ENCODE peak calls at places on chromosomes 3 and 15, in seven cellular contexts. F is fibroblast of the aortic adventitia, T is ecto neural progenitor cell, Z is HS-5, Q is colonic mucosa, C is neural crest cell, S is activated gamma-delta T cell treated with Interleukin-2 at 50 U/mL for 16 hours. B is an unnamed sample.

GRCh38 chr3:152728346-152728980 is 106.5 kb upstream of the P2RY1 start:
- DNase-seq in F (no peak), T (no peak), Z (no peak), Q (no peak), C (no peak), S (no peak), B (no peak)

GRCh38 chr3:71462586-71462985 is 120.9 kb downstream of the FOXP1 start:
- DNase-seq in F (no peak), T (no peak), Z (no peak), Q (no peak), C (no peak), S (no peak), B (no peak)

GRCh38 chr3:134081211-134081610 is 51.5 kb upstream of the SLCO2A1 start:
- DNase-seq in F (no peak), T (peak; percentile 29), Z (no peak), Q (no peak), C (no peak), S (no peak), B (peak; percentile 29)

GRCh38 chr3:9147215-9147895 is 102.1 kb downstream of the SRGAP3 start:
- DNase-seq in F (no peak), T (no peak), Z (no peak), Q (no peak), C (no peak), S (no peak), B (no peak)

GRCh38 chr3:56115698-56116097 is 352.6 kb downstream of the ERC2 start:
- DNase-seq in F (no peak), T (no peak), Z (no peak), Q (no peak), C (no peak), S (no peak), B (no peak)

GRCh38 chr3:188212308-188212969 is 58.5 kb downstream of the LPP start:
- DNase-seq in F (peak; percentile 64), T (no peak), Z (no peak), Q (no peak), C (no peak), S (no peak), B (peak; percentile 84)

GRCh38 chr3:117565777-117566176 is 856.2 kb downstream of the TUSC7 start:
- DNase-seq in F (no peak), T (no peak), Z (no peak), Q (no peak), C (no peak), S (no peak), B (no peak)

GRCh38 chr3:87082806-87083440 is 92.0 kb upstream of the VGLL3 start:
- DNase-seq in F (peak; percentile 85), T (no peak), Z (no peak), Q (peak; percentile 31), C (peak; percentile 10), S (no peak), B (no peak)

GRCh38 chr15:98802187-98802586 is 153.8 kb downstream of the IGF1R start:
- DNase-seq in F (no peak), T (no peak), Z (no peak), Q (peak; percentile 25), C (no peak), S (no peak), B (peak; percentile 28)

GRCh38 chr15:57382222-57382621 is 5.9 kb downstream of the CGNL1 start:
- DNase-seq in F (no peak), T (no peak), Z (no peak), Q (peak; percentile 40), C (no peak), S (no peak), B (no peak)

GRCh38 chr3:15860014-15860934 is 62.5 kb upstream of the ANKRD28 start:
- DNase-seq in F (peak; percentile 51), T (peak; percentile 85), Z (peak; percentile 26), Q (peak; percentile 49), C (peak; percentile 44), S (no peak), B (peak; percentile 91)

GRCh38 chr15:96732704-96733103 is 402.2 kb downstream of the NR2F2 start:
- DNase-seq in F (no peak), T (no peak), Z (no peak), Q (no peak), C (no peak), S (no peak), B (no peak)

GRCh38 chr3:116378077-116378476 is 67.2 kb downstream of the LSAMP start:
- DNase-seq in F (no peak), T (no peak), Z (no peak), Q (no peak), C (no peak), S (no peak), B (no peak)

GRCh38 chr3:25433868-25434267 is 5.8 kb downstream of the RARB start:
- DNase-seq in F (peak; percentile 73), T (no peak), Z (no peak), Q (no peak), C (no peak), S (no peak), B (no peak)

GRCh38 chr15:40044717-40045571 is 6.0 kb upstream of the SRP14 start:
- DNase-seq in F (peak; percentile 82), T (peak; percentile 89), Z (peak; percentile 49), Q (peak; percentile 94), C (peak; percentile 81), S (peak; percentile 78), B (peak; percentile 92)

GRCh38 chr3:119575507-119575906 is 3.8 kb upstream of the ADPRH start:
- DNase-seq in F (no peak), T (no peak), Z (no peak), Q (no peak), C (no peak), S (no peak), B (no peak)

GRCh38 chr15:77266708-77267387 is 153.1 kb downstream of the PEAK1 start:
- DNase-seq in F (peak; percentile 79), T (peak; percentile 80), Z (no peak), Q (no peak), C (no peak), S (no peak), B (peak; percentile 93)

GRCh38 chr15:70291295-70291694 is 193.6 kb upstream of the TLE3 start:
- DNase-seq in F (no peak), T (no peak), Z (no peak), Q (no peak), C (no peak), S (no peak), B (no peak)

GRCh38 chr15:48459571-48460461 is 128.6 kb downstream of the DUT start:
- DNase-seq in F (peak; percentile 94), T (no peak), Z (peak; percentile 69), Q (no peak), C (no peak), S (no peak), B (no peak)

GRCh38 chr3:107206945-107207344 is 170.3 kb upstream of the CCDC54 start:
- DNase-seq in F (no peak), T (no peak), Z (no peak), Q (no peak), C (no peak), S (no peak), B (no peak)

GRCh38 chr15:26736502-26737248 is 36.2 kb downstream of the GABRB3 start:
- DNase-seq in F (no peak), T (no peak), Z (no peak), Q (no peak), C (no peak), S (no peak), B (no peak)

GRCh38 chr15:39084683-39085530 is 496.0 kb upstream of the THBS1 start:
- DNase-seq in F (peak; percentile 91), T (no peak), Z (peak; percentile 47), Q (peak; percentile 27), C (no peak), S (no peak), B (no peak)

GRCh38 chr3:29239377-29239776 is 41.5 kb upstream of the RBMS3 start:
- DNase-seq in F (peak; percentile 15), T (no peak), Z (no peak), Q (no peak), C (no peak), S (no peak), B (no peak)

GRCh38 chr3:23756206-23756840 is 49.4 kb upstream of the UBE2E1 start:
- DNase-seq in F (no peak), T (no peak), Z (no peak), Q (no peak), C (no peak), S (no peak), B (no peak)

GRCh38 chr3:152720941-152721718 is 113.8 kb upstream of the P2RY1 start:
- DNase-seq in F (no peak), T (no peak), Z (no peak), Q (no peak), C (no peak), S (no peak), B (no peak)

GRCh38 chr3:24316887-24317383 is 177.7 kb downstream of the THRB start:
- DNase-seq in F (no peak), T (no peak), Z (peak; percentile 20), Q (peak; percentile 67), C (no peak), S (no peak), B (no peak)

GRCh38 chr3:125318859-125319258 is 56.3 kb downstream of the ZNF148 start:
- DNase-seq in F (no peak), T (no peak), Z (no peak), Q (no peak), C (no peak), S (no peak), B (no peak)